ENCODE peak calls at places on chromosomes 12 and 14, in ten cellular contexts. C, B, I, L, Y, J, W, Z, Q and E are unnamed samples.

GRCh38 chr14:56310643-56311042 is 192.4 kb downstream of the PELI2 start:
- DNase-seq in Z (no peak), Q (no peak), L (peak; percentile 51), W (no peak), B (no peak), C (no peak), J (no peak), Y (no peak), I (peak; percentile 6), E (peak; percentile 75)

GRCh38 chr12:78870539-78870938 is 6.0 kb downstream of the SYT1 start:
- DNase-seq in W (no peak), C (no peak), Q (no peak), L (no peak), Z (no peak), B (no peak), I (no peak), Y (no peak), J (no peak), E (no peak)

GRCh38 chr12:63023926-63024325 is 89.0 kb upstream of the PPM1H start:
- DNase-seq in C (no peak), W (no peak), B (no peak), Q (no peak), Y (no peak), L (no peak), I (no peak), J (no peak), Z (no peak), E (no peak)

GRCh38 chr12:77861317-77861716 is 30.6 kb downstream of the NAV3 start:
- DNase-seq in B (no peak), J (no peak), C (no peak), Q (no peak), Y (no peak), W (no peak), Z (no peak), L (no peak), I (no peak), E (no peak)

GRCh38 chr12:33588725-33589405 is 149.2 kb upstream of the SYT10 start:
- DNase-seq in C (no peak), I (no peak), Y (no peak), J (no peak), Q (no peak), Z (no peak), B (no peak), L (peak; percentile 39), W (no peak), E (no peak)

GRCh38 chr14:68690106-68690960 is 102.5 kb downstream of the ZFP36L1 start:
- DNase-seq in Y (no peak), C (no peak), Q (no peak), W (no peak), J (no peak), Z (peak; percentile 49), I (no peak), L (no peak), B (peak; percentile 27), E (peak; percentile 39)

GRCh38 chr14:103023881-103024473 is 33.4 kb downstream of the CDC42BPB start:
- DNase-seq in L (peak; percentile 84), Z (no peak), I (no peak), C (no peak), Y (peak; percentile 49), J (peak; percentile 41), W (no peak), B (no peak), Q (peak; percentile 48), E (peak; percentile 57)

GRCh38 chr12:130846386-130846785 is 7.3 kb upstream of the STX2 start:
- DNase-seq in B (no peak), Q (no peak), W (no peak), I (no peak), J (no peak), Y (no peak), L (no peak), Z (no peak), C (no peak), E (no peak)

GRCh38 chr12:49842519-49843352 is at the start of gene BCDIN3D:
- DNase-seq in B (peak; percentile 97), J (peak; percentile 91), Z (peak; percentile 95), Y (peak; percentile 98), L (peak; percentile 93), I (peak; percentile 91), Q (peak; percentile 94), W (peak; percentile 89), C (peak; percentile 95), E (peak; percentile 92)

GRCh38 chr12:49847161-49847560 is 4.3 kb upstream of the BCDIN3D start:
- DNase-seq in J (no peak), C (no peak), L (no peak), Y (no peak), Z (no peak), W (no peak), B (no peak), Q (no peak), I (no peak), E (no peak)

GRCh38 chr12:49843411-49843810 is 505 bp upstream of the BCDIN3D start:
- DNase-seq in I (no peak), Q (no peak), C (no peak), Y (no peak), W (no peak), L (no peak), B (no peak), J (no peak), Z (peak; percentile 40), E (no peak)

GRCh38 chr12:49846033-49846432 is 3.1 kb upstream of the BCDIN3D start:
- DNase-seq in L (no peak), J (no peak), B (no peak), Z (no peak), I (no peak), Q (no peak), Y (no peak), C (no peak), W (no peak), E (no peak)

DNA sequence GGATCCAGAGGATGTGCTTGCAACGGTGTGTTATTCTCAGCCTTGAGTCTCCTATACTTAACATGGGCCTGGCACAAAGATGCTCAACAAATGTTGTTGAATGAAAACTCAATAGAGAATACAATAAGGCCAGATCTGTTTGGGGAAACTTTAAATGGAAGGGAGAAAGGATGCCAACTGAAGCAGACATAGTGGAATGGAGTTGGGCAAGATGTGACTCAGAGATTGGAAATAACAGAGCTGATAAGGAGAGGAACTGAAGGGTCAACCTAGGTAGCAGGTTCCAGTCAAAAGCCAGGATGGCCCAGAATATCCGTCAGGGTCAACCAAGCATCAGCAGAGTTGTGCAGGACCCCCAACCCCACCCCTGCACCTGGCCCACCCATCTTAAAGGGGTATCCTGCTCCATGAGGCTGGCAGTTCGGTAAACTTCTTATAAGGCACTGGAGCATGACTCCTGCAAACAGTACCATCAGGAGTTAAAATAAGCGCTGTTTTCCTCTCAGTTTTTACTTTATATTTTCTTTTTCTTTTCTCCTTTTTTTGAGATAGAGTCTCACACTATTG is 1.0 kb upstream of the BCDIN3D start:
- DNase-seq in C (no peak), I (no peak), W (no peak), Z (peak; percentile 35), Y (peak; percentile 47), J (no peak), Q (no peak), L (no peak), B (no peak), E (no peak)
- H3K4me3 ChIP-seq in C (no peak overlapping the region), I (no peak overlapping the region), W (no peak overlapping the region), Z (no peak overlapping the region), Y (no peak overlapping the region), J (no peak overlapping the region), Q (no peak overlapping the region), L (no peak overlapping the region), B (no peak overlapping the region), E (no peak overlapping the region)

DNA sequence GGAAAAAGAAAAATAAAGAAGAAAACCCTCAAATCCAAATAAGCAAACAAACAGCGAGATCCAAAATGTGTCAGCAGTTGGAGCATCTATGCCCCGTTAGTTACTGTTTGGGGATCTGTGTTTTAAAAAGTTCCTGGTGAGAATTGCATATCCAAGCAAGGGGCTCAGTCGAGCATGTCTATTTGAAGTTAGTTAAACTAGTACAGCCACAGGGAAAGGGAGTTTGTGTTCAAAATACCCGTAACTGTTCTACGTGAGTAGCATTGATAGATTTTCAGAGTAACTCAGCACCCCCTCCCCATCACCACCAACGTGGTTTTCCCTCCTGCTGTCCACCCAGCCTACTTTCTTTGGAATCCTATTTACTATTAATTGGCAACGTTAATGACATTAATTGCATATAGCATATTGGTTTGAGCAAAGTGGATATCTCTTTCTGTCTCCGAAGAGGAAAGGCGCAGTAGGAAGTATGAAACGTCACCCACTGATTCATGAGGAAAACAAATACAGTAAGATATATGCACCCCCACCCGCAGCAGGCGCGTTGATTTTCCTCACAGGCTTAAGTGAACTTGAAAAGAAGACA is 1.5 kb downstream of the NPAS3 start:
- DNase-seq in W (no peak), Z (no peak), J (peak; percentile 25), C (peak; percentile 8), B (no peak), Q (no peak), Y (no peak), L (peak; percentile 41), I (no peak), E (peak; percentile 24)
- H3K4me3 ChIP-seq in W (no peak overlapping the region), Z (peak overlapping the region; percentile 80), J (peak overlapping the region; percentile 53), C (no peak overlapping the region), B (peak overlapping the region; percentile 50), Q (peak overlapping the region; percentile 97), Y (no peak overlapping the region), L (peak overlapping the region; percentile 62), I (peak overlapping the region; percentile 79), E (peak overlapping the region; percentile 37)

GRCh38 chr12:65740506-65740872 is 83.8 kb upstream of the HMGA2 start:
- DNase-seq in J (peak; percentile 19), Y (no peak), B (no peak), Q (no peak), W (no peak), Z (no peak), L (no peak), C (no peak), I (no peak), E (no peak)
- H3K4me3 ChIP-seq in J (peak overlapping the region; percentile 51), Y (peak overlapping the region; percentile 71), B (no peak overlapping the region), Q (no peak overlapping the region), W (peak overlapping the region; percentile 38), Z (no peak overlapping the region), L (no peak overlapping the region), C (no peak overlapping the region), I (no peak overlapping the region), E (no peak overlapping the region)

GRCh38 chr14:50121506-50121905 is 5.1 kb upstream of the VCPKMT start:
- DNase-seq in C (no peak), I (no peak), L (no peak), Y (no peak), Q (no peak), W (no peak), B (no peak), Z (no peak), J (no peak), E (no peak)

GRCh38 chr14:50113381-50113811 is 3.0 kb downstream of the VCPKMT start:
- DNase-seq in Z (no peak), Y (no peak), W (no peak), B (no peak), Q (no peak), J (no peak), L (no peak), I (no peak), C (no peak), E (no peak)

GRCh38 chr14:50116221-50116956 is at the start of gene VCPKMT:
- DNase-seq in J (peak; percentile 94), Y (peak; percentile 92), Z (peak; percentile 95), B (peak; percentile 97), L (peak; percentile 92), I (peak; percentile 95), W (peak; percentile 97), Q (peak; percentile 96), C (peak; percentile 97), E (peak; percentile 87)

GRCh38 chr14:50117456-50117855 is 1.1 kb upstream of the VCPKMT start:
- DNase-seq in Q (no peak), I (no peak), C (no peak), Y (no peak), B (no peak), W (no peak), Z (no peak), L (no peak), J (no peak), E (no peak)

GRCh38 chr14:50116986-50117385 is 614 bp upstream of the VCPKMT start:
- DNase-seq in J (no peak), C (no peak), W (no peak), I (no peak), Y (no peak), Z (no peak), L (no peak), B (no peak), Q (no peak), E (no peak)
- H3K4me3 ChIP-seq in J (peak overlapping the region; percentile 12), C (no peak overlapping the region), W (peak overlapping the region; percentile 69), I (peak overlapping the region; percentile 88), Y (peak overlapping the region; percentile 27), Z (peak overlapping the region; percentile 83), L (no peak overlapping the region), B (peak overlapping the region; percentile 63), Q (peak overlapping the region; percentile 85), E (peak overlapping the region; percentile 0)